ENCODE peak calls at places on chromosomes 5 and 9, in four cellular contexts. A is GM12865, Q is neural progenitor cell, E is fibroblast of lung. O is an unnamed sample.

GRCh38 chr9:132268725-132269352 is 85.9 kb downstream of the SETX start:
- DNase-seq in A (peak), Q (peak), E (peak), O (peak)

GRCh38 chr5:14006823-14007510 is 62.5 kb upstream of the DNAH5 start:
- DNase-seq in A (no peak), Q (no peak), E (no peak), O (no peak)

GRCh38 chr5:83299353-83299752 is 172.2 kb upstream of the VCAN start:
- DNase-seq in A (no peak), Q (no peak), E (no peak), O (no peak)

GRCh38 chr5:56176155-56176798 is 56.9 kb downstream of the ANKRD55 start:
- DNase-seq in A (no peak), Q (no peak), E (peak), O (no peak)

GRCh38 chr9:99181621-99182020 is 40.1 kb downstream of the ALG2 start:
- DNase-seq in A (peak), Q (no peak), E (peak), O (no peak)

GRCh38 chr9:89558500-89558899 is 46.3 kb upstream of the GADD45G start:
- DNase-seq in A (no peak), Q (no peak), E (no peak), O (no peak)

GRCh38 chr5:58016329-58016728 is 443.6 kb downstream of the PLK2 start:
- DNase-seq in A (no peak), Q (peak), E (peak), O (no peak)

GRCh38 chr9:130303613-130304055 is 38.1 kb downstream of the HMCN2 start:
- DNase-seq in A (no peak), Q (no peak), E (no peak), O (no peak)

GRCh38 chr5:125551246-125551645 is 804.8 kb upstream of the ZNF608 start:
- DNase-seq in A (no peak), Q (no peak), E (peak), O (no peak)

GRCh38 chr5:98839469-98840383 is 66.3 kb downstream of the RGMB start:
- DNase-seq in A (no peak), Q (no peak), E (peak), O (no peak)

GRCh38 chr5:142900926-142901325 is 130.7 kb downstream of the ARHGAP26 start:
- DNase-seq in A (no peak), Q (no peak), E (peak), O (no peak)

GRCh38 chr5:141441571-141442170 is 11.4 kb downstream of the PCDHGA12 start:
- DNase-seq in A (no peak), Q (no peak), E (no peak), O (no peak)

GRCh38 chr9:78234810-78235209 is 1.1 kb upstream of the CEP78 start:
- DNase-seq in A (no peak), Q (peak), E (no peak), O (no peak)

GRCh38 chr9:22116751-22117150 is 107.6 kb upstream of the CDKN2B start:
- DNase-seq in A (no peak), Q (no peak), E (no peak), O (no peak)

GRCh38 chr5:133884525-133885311 is 83.7 kb downstream of the C5orf15 start:
- DNase-seq in A (no peak), Q (no peak), E (peak), O (no peak)

GRCh38 chr9:114745879-114746550 is 59.8 kb downstream of the TNFSF15 start:
- DNase-seq in A (no peak), Q (no peak), E (no peak), O (no peak)

GRCh38 chr5:543351-543750 is 19.1 kb upstream of the SLC9A3 start:
- DNase-seq in A (no peak), Q (no peak), E (no peak), O (no peak)

GRCh38 chr5:163460562-163461176 is at the start of gene HMMR:
- DNase-seq in A (peak), Q (peak), E (peak), O (no peak)

GRCh38 chr5:171710451-171711024 is 75.1 kb upstream of the SMIM23 start:
- DNase-seq in A (no peak), Q (no peak), E (no peak), O (no peak)

GRCh38 chr9:129139233-129139992 is 28.2 kb downstream of the PTPA start:
- DNase-seq in A (peak), Q (peak), E (peak), O (peak)

GRCh38 chr5:96256795-96257470 is 176.1 kb downstream of the PCSK1 start:
- DNase-seq in A (peak), Q (peak), E (peak), O (no peak)

GRCh38 chr9:93659044-93659836 is 82.9 kb downstream of the PHF2 start:
- DNase-seq in A (no peak), Q (no peak), E (no peak), O (no peak)

GRCh38 chr9:124810513-124811355 is 33.8 kb downstream of the OLFML2A start:
- DNase-seq in A (no peak), Q (peak), E (peak), O (no peak)

GRCh38 chr5:43802651-43803050 is 199.7 kb downstream of the NNT start:
- DNase-seq in A (no peak), Q (no peak), E (peak), O (no peak)

GRCh38 chr5:606061-606460 is 6.1 kb upstream of the CEP72 start:
- DNase-seq in A (no peak), Q (no peak), E (no peak), O (no peak)

GRCh38 chr5:137273511-137273910 is 225.6 kb downstream of the SPOCK1 start:
- DNase-seq in A (no peak), Q (no peak), E (no peak), O (no peak)

GRCh38 chr5:130992095-130992494 is 173.0 kb downstream of the HINT1 start:
- DNase-seq in A (no peak), Q (no peak), E (no peak), O (no peak)

GRCh38 chr9:70324963-70325362 is 66.2 kb downstream of the SMC5 start:
- DNase-seq in A (no peak), Q (no peak), E (peak), O (no peak)

GRCh38 chr5:14591548-14591947 is 10.0 kb downstream of the OTULINL start:
- DNase-seq in A (no peak), Q (no peak), E (peak), O (no peak)

GRCh38 chr5:1753490-1753889 is 46.1 kb downstream of the MRPL36 start:
- DNase-seq in A (no peak), Q (no peak), E (no peak), O (no peak)

GRCh38 chr5:5341531-5342292 is 80.8 kb upstream of the ICE1 start:
- DNase-seq in A (no peak), Q (no peak), E (peak), O (no peak)

GRCh38 chr9:36486454-36486932 is 86.2 kb upstream of the MELK start:
- DNase-seq in A (peak), Q (peak), E (no peak), O (peak)

GRCh38 chr5:50666261-50667078 is at the start of gene PARP8:
- DNase-seq in A (peak), Q (peak), E (peak), O (peak)

GRCh38 chr5:71757590-71758543 is 38.8 kb downstream of the CARTPT start:
- DNase-seq in A (peak), Q (peak), E (peak), O (no peak)

GRCh38 chr5:93430673-93431192 is 150.3 kb downstream of the NR2F1-AS1 start:
- DNase-seq in A (no peak), Q (peak), E (no peak), O (no peak)
- TF ChIP-seq CTCF in A (no peak), Q (peak), E (no peak), O (no peak)

DNA sequence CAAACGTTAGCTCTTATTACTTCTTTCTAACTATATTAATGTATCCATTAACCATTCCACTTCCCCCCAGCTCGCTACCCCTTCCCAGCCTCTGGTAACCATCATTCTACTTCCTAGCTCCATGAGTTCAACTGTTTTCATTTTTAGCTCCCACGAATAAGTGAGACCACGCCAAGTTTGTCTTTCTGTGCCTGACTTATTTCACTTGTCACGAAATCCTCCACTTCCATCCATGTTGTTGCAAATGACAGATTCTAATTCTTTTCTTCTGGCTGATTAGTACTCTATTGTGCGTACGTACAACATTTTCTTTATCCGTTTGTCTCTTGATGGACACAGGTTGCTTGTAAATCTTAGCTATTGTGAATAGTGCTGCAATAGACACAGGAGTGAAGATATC is 6.5 kb downstream of the LURAP1L start:
- DNase-seq in A (no peak), Q (no peak), E (no peak), O (no peak)
- TF ChIP-seq CTCF in A (no peak), Q (no peak), E (no peak), O (no peak)

DNA sequence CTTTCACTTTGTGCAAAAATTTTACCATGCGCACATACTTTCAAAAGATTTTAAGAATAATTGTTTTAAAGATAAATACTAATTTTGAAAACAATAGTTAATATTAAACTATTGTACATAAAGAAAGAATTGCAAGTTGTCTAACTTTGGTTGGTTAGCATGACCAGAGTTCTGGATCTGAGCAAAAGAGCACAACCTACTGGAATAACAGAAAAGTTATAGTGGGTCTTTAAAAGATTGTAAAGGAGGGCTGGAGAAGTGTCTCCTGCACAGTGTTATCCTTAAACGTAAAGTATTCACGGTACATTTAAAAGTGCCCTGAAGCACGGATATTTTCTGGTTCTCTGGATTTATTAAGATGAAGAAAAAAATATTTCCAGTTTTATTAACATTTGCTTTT is 70.6 kb downstream of the GLIS3 start:
- DNase-seq in A (no peak), Q (no peak), E (no peak), O (no peak)
- TF ChIP-seq CTCF in A (no peak), Q (peak), E (no peak), O (no peak)

DNA sequence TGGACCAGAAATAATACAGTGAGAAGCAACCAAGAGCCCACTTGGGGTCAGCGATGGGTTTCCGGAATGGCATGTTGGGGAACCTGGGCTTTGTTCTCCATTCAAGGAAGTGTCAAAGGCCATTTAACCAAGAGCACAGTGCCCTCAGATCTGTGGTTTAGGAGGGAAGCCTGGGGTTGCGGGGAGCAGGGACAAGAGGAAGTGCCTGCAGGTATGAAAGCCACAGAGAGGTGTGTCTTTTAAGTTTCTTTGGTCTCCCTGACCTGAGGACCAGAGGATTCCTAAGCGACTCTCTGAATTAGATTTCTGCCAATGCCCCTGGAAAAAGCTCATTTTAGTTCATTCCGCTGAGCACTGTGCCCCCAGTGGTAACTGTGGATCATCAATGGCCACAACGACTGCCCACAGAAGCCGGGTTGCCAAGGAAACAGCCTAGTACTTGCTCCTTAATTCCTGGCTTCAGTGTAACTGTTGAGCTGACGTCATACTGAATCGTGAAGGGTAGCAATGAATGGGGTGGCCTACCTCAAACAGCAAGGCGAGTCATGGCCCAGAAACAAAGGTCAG is 107.3 kb upstream of the SPIN1 start:
- DNase-seq in A (no peak), Q (peak), E (peak), O (no peak)
- TF ChIP-seq CTCF in A (no peak), Q (peak), E (no peak), O (no peak)

GRCh38 chr5:86411596-86411995 is 206.1 kb upstream of the COX7C start:
- DNase-seq in A (no peak), Q (no peak), E (no peak), O (no peak)

GRCh38 chr5:86403190-86403589 is 214.6 kb upstream of the COX7C start:
- DNase-seq in A (no peak), Q (no peak), E (no peak), O (no peak)

GRCh38 chr5:86407711-86408110 is 210.0 kb upstream of the COX7C start:
- DNase-seq in A (no peak), Q (no peak), E (no peak), O (no peak)
- TF ChIP-seq CTCF in A (no peak), Q (no peak), E (no peak), O (no peak)

O was measured in natural killer cell.